ENCODE peak calls at places on chromosomes 11 and 22, in ten cellular contexts. N is SK-N-SH, I is stomach, C is ovary, F is uterus, P is psoas muscle, G is A673, M is upper lobe of right lung, S is MM.1S, Z is IMR-90. Y is an unnamed sample. For H3K4me1, the result is how much of the 10 kb centered on the place peaks cover.

GRCh38 chr11:76280882-76281557 is 74.7 kb upstream of the WNT11 start:
- DNase-seq in F (no peak), C (no peak), P (no peak), Z (no peak), G (no peak), S (no peak), N (no peak), M (no peak), I (no peak), Y (no peak)

GRCh38 chr22:26798433-26799065 is 141.2 kb downstream of the MIAT start:
- DNase-seq in F (no peak), C (no peak), S (no peak), I (no peak), P (no peak), N (no peak), G (no peak), M (no peak), Z (no peak), Y (no peak)

GRCh38 chr22:19292262-19293230 is 1.0 kb upstream of the CLTCL1 start:
- DNase-seq in M (peak), N (no peak), Z (no peak), G (no peak), C (peak), F (peak), I (no peak), P (peak), S (peak), Y (no peak)

GRCh38 chr11:2581151-2581930 is 118.5 kb downstream of the KCNQ1OT1 start:
- DNase-seq in N (peak), M (peak), Z (no peak), C (peak), I (peak), S (no peak), G (no peak), P (peak), F (no peak), Y (no peak)

GRCh38 chr22:26286091-26286780 is 117.0 kb downstream of the SEZ6L start:
- DNase-seq in N (no peak), Z (no peak), C (no peak), G (no peak), P (no peak), M (no peak), S (no peak), F (no peak), I (no peak), Y (no peak)

GRCh38 chr11:61917357-61918109 is at the start of gene RAB3IL1:
- DNase-seq in F (peak), C (peak), M (peak), I (peak), N (peak), G (peak), Z (no peak), P (peak), S (no peak), Y (peak)

GRCh38 chr11:112504056-112504455 is 243.4 kb upstream of the PLET1 start:
- DNase-seq in P (no peak), N (no peak), C (no peak), S (no peak), M (no peak), F (no peak), I (no peak), Z (peak), G (no peak), Y (no peak)

GRCh38 chr11:76105637-76106036 is 100.7 kb downstream of the WNT11 start:
- DNase-seq in Z (no peak), I (no peak), C (no peak), P (no peak), N (no peak), F (no peak), S (no peak), M (no peak), G (no peak), Y (no peak)

GRCh38 chr11:104380358-104380757 is 216.4 kb upstream of the PDGFD start:
- DNase-seq in I (no peak), N (no peak), G (no peak), P (no peak), Z (no peak), C (no peak), S (no peak), M (no peak), F (no peak), Y (no peak)

GRCh38 chr11:862028-862703 is 19.5 kb downstream of the TSPAN4 start:
- DNase-seq in S (no peak), N (peak), P (no peak), I (peak), F (peak), G (no peak), M (no peak), C (peak), Z (no peak), Y (no peak)
- H3K27ac ChIP-seq in S (no peak), N (no peak), P (no peak), I (no peak), F (no peak), G (no peak), M (no peak), C (peak), Z (no peak), Y (no peak)

GRCh38 chr22:42905702-42906183 is 48.7 kb upstream of the ARFGAP3 start:
- DNase-seq in N (peak), G (no peak), M (peak), P (peak), S (no peak), F (peak), I (peak), Z (no peak), C (peak), Y (peak)
- H3K4me1 ChIP-seq in N (under half), G (under half), M (under half), P (half or more), S (under half), F (under half), I (under half), Z (under half), C (under half), Y (half or more)

GRCh38 chr22:37048133-37048532 is 3.4 kb upstream of the KCTD17 start:
- DNase-seq in F (no peak), G (no peak), Z (peak), M (no peak), N (no peak), S (no peak), P (no peak), I (no peak), C (no peak), Y (peak)

GRCh38 chr22:37043828-37044538 is 7.6 kb upstream of the KCTD17 start:
- DNase-seq in G (peak), I (peak), M (peak), F (no peak), Z (peak), S (peak), N (peak), P (peak), C (no peak), Y (peak)

GRCh38 chr22:37045958-37046357 is 5.6 kb upstream of the KCTD17 start:
- DNase-seq in Z (peak), F (no peak), C (no peak), G (peak), I (no peak), N (peak), M (no peak), P (no peak), S (peak), Y (no peak)

GRCh38 chr22:37044634-37045625 is 6.6 kb upstream of the KCTD17 start:
- DNase-seq in C (no peak), P (no peak), M (no peak), S (no peak), F (no peak), Z (peak), G (no peak), I (no peak), N (no peak), Y (peak)

DNA sequence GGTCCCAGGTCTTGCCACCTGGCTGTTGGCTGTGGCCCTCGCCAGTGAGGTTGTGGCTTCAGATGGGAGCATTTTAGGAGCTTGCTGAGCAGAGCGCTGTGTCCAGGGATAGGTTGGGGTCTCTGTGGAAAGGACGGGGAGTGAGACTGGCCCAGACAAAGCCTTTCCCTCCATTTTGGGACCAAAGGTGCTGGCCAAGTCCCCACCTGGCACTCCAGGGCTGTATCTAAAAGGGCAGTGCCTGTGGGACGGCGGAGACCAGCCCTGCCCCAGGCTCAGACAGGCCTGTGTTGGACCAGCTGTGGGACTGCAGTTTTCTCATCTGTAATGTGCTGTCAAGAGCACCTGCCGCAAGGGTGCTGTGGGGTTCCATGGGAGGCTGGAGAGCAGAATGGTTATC is 5.0 kb upstream of the KCTD17 start:
- DNase-seq in P (no peak), G (no peak), C (no peak), S (no peak), Z (no peak), M (no peak), I (no peak), N (no peak), F (no peak), Y (no peak)
- H3K4me3 ChIP-seq in P (no peak), G (no peak), C (no peak), S (no peak), Z (no peak), M (no peak), I (no peak), N (no peak), F (no peak), Y (no peak)

DNA sequence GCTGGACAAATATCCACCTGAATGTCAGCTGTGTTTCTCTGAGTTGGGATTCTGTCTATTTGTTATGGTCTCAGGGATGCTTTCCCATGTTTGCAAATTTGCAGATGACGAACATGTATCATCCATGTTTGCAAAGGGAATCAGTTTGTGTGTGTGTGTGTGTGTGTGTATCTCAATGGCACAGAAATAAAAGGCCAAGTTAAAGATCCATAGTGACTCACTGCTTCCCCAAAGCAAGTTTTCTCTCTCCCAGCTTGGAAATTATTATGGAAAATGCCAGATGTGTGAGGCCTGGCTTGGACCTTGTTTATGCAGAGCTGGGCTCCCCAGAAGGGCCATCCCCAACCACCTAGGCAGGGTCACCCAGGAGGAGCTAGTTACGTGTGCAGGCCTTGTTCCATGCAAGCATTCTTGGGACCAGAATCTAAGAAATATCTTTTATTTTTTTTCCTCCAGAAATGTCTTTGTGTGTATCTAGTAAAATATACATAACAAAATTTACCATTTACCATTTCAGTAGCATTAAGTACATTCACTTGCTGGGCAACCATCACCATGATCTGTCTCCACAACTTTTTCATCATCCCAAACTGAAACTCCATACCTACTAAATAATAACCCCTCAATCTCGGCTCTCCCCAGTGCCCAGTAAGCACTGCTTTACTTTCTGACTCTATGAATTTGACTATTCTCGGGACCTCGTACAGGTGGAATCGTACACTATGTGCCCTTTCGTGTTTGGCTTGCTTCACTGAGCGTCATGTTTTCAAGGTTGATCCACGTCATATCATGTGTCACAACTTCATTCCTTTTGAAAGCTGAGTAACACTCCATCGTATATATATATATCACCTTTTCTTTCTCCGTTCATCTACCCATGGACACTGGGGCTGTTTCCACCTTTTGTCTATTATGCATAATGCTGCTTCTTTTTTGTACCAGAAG is 56.6 kb upstream of the WNT7B start:
- DNase-seq in Z (peak), G (no peak), C (peak), I (no peak), P (no peak), F (peak), S (no peak), N (no peak), M (no peak), Y (no peak)
- H3K27ac ChIP-seq in Z (no peak), G (no peak), C (peak), I (no peak), P (peak), F (no peak), S (no peak), N (no peak), M (no peak), Y (no peak)

GRCh38 chr11:70705097-70705496 is 306.8 kb downstream of the CTTN start:
- DNase-seq in G (no peak), M (no peak), I (no peak), N (no peak), Z (no peak), P (no peak), C (no peak), S (no peak), F (no peak), Y (no peak)
- H3K4me1 ChIP-seq in G (under half), M (under half), I (under half), N (under half), Z (under half), P (under half), C (under half), S (under half), F (under half), Y (under half)

GRCh38 chr11:66291303-66291705 is 390 bp upstream of the TMEM151A start:
- DNase-seq in Z (no peak), N (peak), G (no peak), C (no peak), M (no peak), P (no peak), S (no peak), I (no peak), F (no peak), Y (no peak)
- H3K4me3 ChIP-seq in Z (no peak), N (no peak), G (peak), C (no peak), M (no peak), P (peak), S (no peak), I (peak), F (no peak), Y (no peak)

DNA sequence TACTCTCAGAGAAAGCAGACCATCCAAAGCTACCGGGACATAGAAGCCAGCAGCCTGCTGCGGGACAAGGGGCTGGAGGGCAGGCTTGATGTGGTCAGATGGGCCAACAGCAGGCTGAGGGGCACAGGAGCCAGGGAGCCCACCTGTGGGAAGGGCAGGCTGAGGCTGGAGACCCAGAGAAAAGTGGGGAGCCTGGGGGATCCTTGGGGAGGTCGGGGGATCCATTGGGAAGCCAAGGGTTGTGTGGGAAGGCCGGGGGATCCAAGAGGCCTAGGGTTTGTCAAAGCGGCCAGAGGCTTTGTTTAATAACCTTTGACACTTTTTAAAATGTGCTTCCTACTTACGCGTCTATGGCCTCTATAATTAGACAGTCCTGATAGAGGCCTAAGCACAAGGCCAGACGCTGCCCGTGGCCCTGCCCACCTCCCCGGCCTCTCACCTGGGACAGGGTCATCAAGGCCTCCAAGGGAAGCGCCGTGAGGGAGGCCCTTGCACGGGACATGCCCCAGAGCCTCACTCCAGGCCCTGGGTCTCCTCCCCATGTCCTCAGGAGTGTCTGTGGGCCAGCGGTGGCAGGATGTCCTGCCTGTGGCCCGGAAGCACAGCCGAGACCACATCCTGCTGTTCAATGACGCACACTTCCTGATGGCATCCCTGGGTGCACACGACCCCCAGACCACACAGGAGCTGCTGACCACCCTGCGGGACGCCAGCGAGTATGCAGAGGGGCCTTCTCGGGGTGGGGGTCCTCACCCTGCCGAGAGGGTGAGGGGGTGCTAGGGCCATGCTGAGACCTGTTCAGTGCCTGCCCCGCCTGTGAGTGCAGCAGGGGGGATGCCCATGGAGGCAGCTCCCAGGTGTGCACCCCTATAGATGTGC is 8.6 kb upstream of the GTSE1 start:
- DNase-seq in Z (no peak), N (no peak), C (no peak), P (peak), M (peak), S (peak), F (no peak), G (no peak), I (peak), Y (peak)
- H3K27ac ChIP-seq in Z (no peak), N (no peak), C (no peak), P (no peak), M (peak), S (peak), F (no peak), G (no peak), I (peak), Y (peak)

GRCh38 chr11:5229388-5229787 is 2.5 kb upstream of the HBB start:
- DNase-seq in M (no peak), Z (no peak), N (no peak), F (no peak), S (peak), C (no peak), G (no peak), P (no peak), I (no peak), Y (no peak)
- H3K4me1 ChIP-seq in M (under half), Z (under half), N (under half), F (under half), S (half or more), C (under half), G (under half), P (under half), I (under half), Y (under half)

DNA sequence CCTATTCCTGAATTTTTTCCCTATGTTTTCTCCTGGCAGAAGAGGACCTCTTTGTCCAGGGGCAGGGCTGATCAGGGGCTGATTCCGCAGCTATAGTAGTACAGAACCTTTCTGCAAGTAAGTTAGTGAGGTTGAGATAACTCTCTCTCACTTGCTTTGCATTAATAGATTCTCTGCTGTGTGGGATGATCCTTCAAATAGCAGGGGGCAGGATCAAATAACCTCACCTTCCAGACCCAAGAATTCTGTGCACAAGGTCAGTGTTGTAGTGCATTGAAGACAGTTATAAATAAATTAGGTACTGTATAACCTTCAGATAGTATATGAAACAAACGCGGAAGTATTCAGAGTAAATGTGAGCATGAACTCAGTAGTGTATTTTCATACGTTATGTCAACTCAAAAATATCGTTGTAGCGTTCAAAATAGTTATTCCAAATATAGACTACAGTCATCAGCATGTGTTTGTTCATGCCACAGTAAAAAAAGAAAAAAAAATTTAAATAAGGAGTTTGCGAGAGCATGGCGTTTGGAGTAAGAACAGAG is 278 bp downstream of the MMP26 start:
- DNase-seq in P (no peak), G (no peak), M (no peak), N (no peak), F (no peak), I (no peak), S (no peak), Z (no peak), C (no peak), Y (no peak)
- H3K4me3 ChIP-seq in P (no peak), G (no peak), M (no peak), N (no peak), F (no peak), I (no peak), S (no peak), Z (no peak), C (no peak), Y (no peak)